ENCODE peak calls at places on chromosome 1, in five cellular contexts. B is Calu3, D is upper lobe of right lung, S is glutamatergic neuron, Q is RCC 7860. L is an unnamed sample.

GRCh38 chr1:9367806-9368205 is 75.1 kb downstream of the SPSB1 start:
- DNase-seq in B (no peak), D (no peak), Q (no peak), S (no peak), L (no peak)

GRCh38 chr1:157157481-157158190 is 19.4 kb upstream of the ETV3 start:
- DNase-seq in S (no peak), D (no peak), B (no peak), Q (no peak), L (no peak)

GRCh38 chr1:206651958-206652890 is 16.9 kb downstream of the DYRK3 start:
- DNase-seq in S (no peak), D (no peak), Q (peak), B (no peak), L (no peak)

GRCh38 chr1:169271094-169271493 is 96.5 kb downstream of the NME7 start:
- DNase-seq in Q (no peak), D (no peak), S (no peak), B (no peak), L (no peak)

GRCh38 chr1:71307451-71307850 is 226.6 kb upstream of the ZRANB2 start:
- DNase-seq in B (no peak), D (no peak), S (peak), Q (no peak), L (no peak)

GRCh38 chr1:10799726-10800125 is 3.3 kb upstream of the CASZ1 start:
- DNase-seq in D (no peak), S (no peak), B (no peak), Q (no peak), L (no peak)

GRCh38 chr1:25621876-25622275 is 5.3 kb downstream of the MAN1C1 start:
- DNase-seq in Q (no peak), S (no peak), B (no peak), D (no peak), L (no peak)

GRCh38 chr1:66134004-66134403 is 341.3 kb downstream of the PDE4B start:
- DNase-seq in B (no peak), S (no peak), Q (no peak), D (no peak), L (no peak)

GRCh38 chr1:205451759-205452164 is 4.1 kb downstream of the BLACAT1 start:
- DNase-seq in Q (no peak), S (no peak), B (no peak), D (no peak), L (no peak)

GRCh38 chr1:97137862-97138514 is 416.4 kb downstream of the PTBP2 start:
- DNase-seq in B (peak), S (peak), Q (peak), D (no peak), L (peak)

GRCh38 chr1:3678361-3679097 is 26.2 kb downstream of the TP73 start:
- DNase-seq in S (peak), D (no peak), B (peak), Q (no peak), L (no peak)

GRCh38 chr1:115668579-115668978 is 26.8 kb downstream of the VANGL1 start:
- DNase-seq in S (no peak), D (no peak), B (no peak), Q (peak), L (no peak)

GRCh38 chr1:231757759-231758158 is 131.2 kb downstream of the DISC1 start:
- DNase-seq in Q (no peak), D (no peak), B (no peak), S (no peak), L (no peak)

GRCh38 chr1:3346478-3346877 is 108.0 kb upstream of the ARHGEF16 start:
- DNase-seq in B (no peak), S (no peak), D (no peak), Q (no peak), L (no peak)

GRCh38 chr1:15188145-15188544 is 34.6 kb downstream of the TMEM51 start:
- DNase-seq in Q (no peak), B (no peak), D (peak), S (no peak), L (no peak)

GRCh38 chr1:113325039-113325438 is 65.3 kb upstream of the MAGI3 start:
- DNase-seq in Q (peak), D (no peak), S (no peak), B (peak), L (peak)

GRCh38 chr1:100458925-100459814 is 78.8 kb upstream of the GPR88 start:
- DNase-seq in D (peak), Q (peak), B (peak), S (peak), L (peak)

GRCh38 chr1:155069551-155070391 is 6.2 kb downstream of the EFNA4 start:
- DNase-seq in S (no peak), D (no peak), Q (no peak), B (no peak), L (no peak)